ENCODE peak calls at places on chromosomes 12 and 14, in ten cellular contexts. One of them, this sample, is unnamed.

GRCh38 chr14:81165188-81165587 is 55.6 kb downstream of the GTF2A1 start:
- DNase-seq in PC-3: no peak
- DNase-seq in IMR-90: no peak
- DNase-seq in astrocyte: no peak
- DNase-seq in SK-N-SH: no peak
- DNase-seq in mammary epithelial cell: no peak
- DNase-seq in H9: no peak
- DNase-seq in GM23338: no peak
- DNase-seq in neural progenitor cell: no peak
- DNase-seq in GM12878: no peak
- DNase-seq in this sample: peak

GRCh38 chr14:76919811-76920571 is 93.8 kb downstream of the LRRC74A start:
- DNase-seq in IMR-90: peak
- DNase-seq in PC-3: peak
- DNase-seq in astrocyte: peak
- DNase-seq in GM12878: no peak
- DNase-seq in GM23338: peak
- DNase-seq in neural progenitor cell: no peak
- DNase-seq in H9: peak
- DNase-seq in mammary epithelial cell: peak
- DNase-seq in SK-N-SH: peak
- DNase-seq in this sample: peak

GRCh38 chr12:111028830-111029229 is 108.5 kb upstream of the MYL2 start:
- DNase-seq in mammary epithelial cell: no peak
- DNase-seq in PC-3: no peak
- DNase-seq in GM12878: no peak
- DNase-seq in SK-N-SH: no peak
- DNase-seq in astrocyte: no peak
- DNase-seq in neural progenitor cell: no peak
- DNase-seq in GM23338: peak
- DNase-seq in IMR-90: no peak
- DNase-seq in H9: no peak
- DNase-seq in this sample: no peak

GRCh38 chr14:32049361-32050103 is 27.6 kb upstream of the ARHGAP5 start:
- DNase-seq in GM23338: no peak
- DNase-seq in PC-3: peak
- DNase-seq in IMR-90: no peak
- DNase-seq in mammary epithelial cell: peak
- DNase-seq in SK-N-SH: no peak
- DNase-seq in astrocyte: peak
- DNase-seq in H9: no peak
- DNase-seq in neural progenitor cell: no peak
- DNase-seq in GM12878: no peak
- DNase-seq in this sample: no peak

GRCh38 chr12:15928345-15928744 is 17.2 kb downstream of the DERA start:
- DNase-seq in IMR-90: peak
- DNase-seq in H9: no peak
- DNase-seq in astrocyte: peak
- DNase-seq in PC-3: peak
- DNase-seq in neural progenitor cell: no peak
- DNase-seq in mammary epithelial cell: peak
- DNase-seq in SK-N-SH: no peak
- DNase-seq in GM12878: peak
- DNase-seq in GM23338: no peak
- DNase-seq in this sample: no peak

GRCh38 chr12:50249464-50250229 is 33.7 kb downstream of the LIMA1 start:
- DNase-seq in astrocyte: no peak
- DNase-seq in IMR-90: no peak
- DNase-seq in GM23338: peak
- DNase-seq in H9: no peak
- DNase-seq in neural progenitor cell: no peak
- DNase-seq in SK-N-SH: no peak
- DNase-seq in mammary epithelial cell: no peak
- DNase-seq in PC-3: peak
- DNase-seq in GM12878: no peak
- DNase-seq in this sample: no peak

GRCh38 chr14:81400852-81401251 is 728 bp upstream of the STON2 start:
- DNase-seq in mammary epithelial cell: peak
- DNase-seq in PC-3: peak
- DNase-seq in astrocyte: peak
- DNase-seq in IMR-90: peak
- DNase-seq in GM12878: no peak
- DNase-seq in neural progenitor cell: peak
- DNase-seq in SK-N-SH: no peak
- DNase-seq in GM23338: peak
- DNase-seq in H9: no peak
- DNase-seq in this sample: peak

GRCh38 chr12:116962197-116962596 is 51.4 kb downstream of the FBXW8 start:
- DNase-seq in neural progenitor cell: peak
- DNase-seq in astrocyte: no peak
- DNase-seq in GM12878: no peak
- DNase-seq in IMR-90: no peak
- DNase-seq in mammary epithelial cell: no peak
- DNase-seq in PC-3: no peak
- DNase-seq in GM23338: no peak
- DNase-seq in SK-N-SH: no peak
- DNase-seq in H9: no peak
- DNase-seq in this sample: no peak

GRCh38 chr14:20179218-20179617 is 11.5 kb upstream of the OR11G2 start:
- DNase-seq in mammary epithelial cell: no peak
- DNase-seq in H9: no peak
- DNase-seq in astrocyte: no peak
- DNase-seq in neural progenitor cell: no peak
- DNase-seq in GM23338: peak
- DNase-seq in SK-N-SH: no peak
- DNase-seq in GM12878: no peak
- DNase-seq in IMR-90: no peak
- DNase-seq in PC-3: no peak
- DNase-seq in this sample: no peak

GRCh38 chr14:24612186-24612585 is 2.7 kb upstream of the GZMH start:
- DNase-seq in H9: no peak
- DNase-seq in GM23338: no peak
- DNase-seq in GM12878: no peak
- DNase-seq in neural progenitor cell: no peak
- DNase-seq in IMR-90: no peak
- DNase-seq in mammary epithelial cell: peak
- DNase-seq in PC-3: no peak
- DNase-seq in astrocyte: no peak
- DNase-seq in SK-N-SH: no peak
- DNase-seq in this sample: no peak

GRCh38 chr12:51837286-51837685 is 11.2 kb downstream of the FIGNL2 start:
- DNase-seq in neural progenitor cell: peak
- DNase-seq in astrocyte: no peak
- DNase-seq in GM23338: no peak
- DNase-seq in H9: no peak
- DNase-seq in SK-N-SH: peak
- DNase-seq in PC-3: no peak
- DNase-seq in IMR-90: no peak
- DNase-seq in GM12878: no peak
- DNase-seq in mammary epithelial cell: no peak
- DNase-seq in this sample: no peak

GRCh38 chr12:104742551-104742961 is 215.5 kb downstream of the SLC41A2 start:
- DNase-seq in GM23338: no peak
- DNase-seq in GM12878: no peak
- DNase-seq in SK-N-SH: no peak
- DNase-seq in astrocyte: no peak
- DNase-seq in PC-3: no peak
- DNase-seq in H9: no peak
- DNase-seq in mammary epithelial cell: no peak
- DNase-seq in neural progenitor cell: peak
- DNase-seq in IMR-90: no peak
- DNase-seq in this sample: no peak

GRCh38 chr14:24317141-24317927 is 6.0 kb downstream of the LTB4R start:
- DNase-seq in SK-N-SH: no peak
- DNase-seq in H9: no peak
- DNase-seq in GM23338: no peak
- DNase-seq in IMR-90: no peak
- DNase-seq in astrocyte: peak
- DNase-seq in mammary epithelial cell: peak
- DNase-seq in GM12878: no peak
- DNase-seq in neural progenitor cell: no peak
- DNase-seq in PC-3: peak
- DNase-seq in this sample: no peak

GRCh38 chr12:57261385-57261784 is 10.4 kb upstream of the STAC3 start:
- DNase-seq in GM23338: peak
- DNase-seq in mammary epithelial cell: no peak
- DNase-seq in SK-N-SH: no peak
- DNase-seq in GM12878: no peak
- DNase-seq in astrocyte: no peak
- DNase-seq in neural progenitor cell: peak
- DNase-seq in IMR-90: no peak
- DNase-seq in PC-3: no peak
- DNase-seq in H9: no peak
- DNase-seq in this sample: no peak

GRCh38 chr12:2834581-2835491 is at the start of gene NRIP2:
- DNase-seq in astrocyte: peak
- DNase-seq in IMR-90: peak
- DNase-seq in GM23338: peak
- DNase-seq in GM12878: no peak
- DNase-seq in SK-N-SH: peak
- DNase-seq in H9: no peak
- DNase-seq in neural progenitor cell: peak
- DNase-seq in PC-3: no peak
- DNase-seq in mammary epithelial cell: no peak
- DNase-seq in this sample: peak

GRCh38 chr12:4383304-4383865 is 3.9 kb upstream of the FGF23 start:
- DNase-seq in H9: peak
- DNase-seq in neural progenitor cell: peak
- DNase-seq in mammary epithelial cell: no peak
- DNase-seq in PC-3: no peak
- DNase-seq in GM12878: no peak
- DNase-seq in astrocyte: no peak
- DNase-seq in IMR-90: no peak
- DNase-seq in GM23338: peak
- DNase-seq in SK-N-SH: peak
- DNase-seq in this sample: peak

GRCh38 chr12:69583203-69583602 is 2.1 kb upstream of the CCT2 start:
- DNase-seq in IMR-90: no peak
- DNase-seq in PC-3: peak
- DNase-seq in GM23338: peak
- DNase-seq in H9: peak
- DNase-seq in GM12878: no peak
- DNase-seq in neural progenitor cell: peak
- DNase-seq in astrocyte: no peak
- DNase-seq in SK-N-SH: no peak
- DNase-seq in mammary epithelial cell: no peak
- DNase-seq in this sample: peak

GRCh38 chr12:104219361-104219892 is 3.8 kb downstream of the TXNRD1 start:
- DNase-seq in astrocyte: peak
- DNase-seq in SK-N-SH: peak
- DNase-seq in neural progenitor cell: no peak
- DNase-seq in mammary epithelial cell: peak
- DNase-seq in GM23338: no peak
- DNase-seq in GM12878: no peak
- DNase-seq in IMR-90: peak
- DNase-seq in PC-3: peak
- DNase-seq in H9: no peak
- DNase-seq in this sample: peak

GRCh38 chr12:105419606-105420005 is 89.1 kb downstream of the C12orf75 start:
- DNase-seq in IMR-90: no peak
- DNase-seq in neural progenitor cell: no peak
- DNase-seq in PC-3: no peak
- DNase-seq in GM23338: no peak
- DNase-seq in H9: no peak
- DNase-seq in astrocyte: no peak
- DNase-seq in SK-N-SH: no peak
- DNase-seq in mammary epithelial cell: no peak
- DNase-seq in GM12878: no peak
- DNase-seq in this sample: no peak

GRCh38 chr14:53430870-53431269 is 277.7 kb upstream of the DDHD1 start:
- DNase-seq in astrocyte: peak
- DNase-seq in SK-N-SH: no peak
- DNase-seq in GM23338: no peak
- DNase-seq in mammary epithelial cell: no peak
- DNase-seq in PC-3: peak
- DNase-seq in neural progenitor cell: no peak
- DNase-seq in IMR-90: peak
- DNase-seq in GM12878: no peak
- DNase-seq in H9: no peak
- DNase-seq in this sample: no peak

GRCh38 chr12:111816065-111816615 is 25.9 kb upstream of the MAPKAPK5 start:
- DNase-seq in neural progenitor cell: no peak
- DNase-seq in PC-3: no peak
- DNase-seq in mammary epithelial cell: no peak
- DNase-seq in GM23338: no peak
- DNase-seq in GM12878: no peak
- DNase-seq in IMR-90: no peak
- DNase-seq in astrocyte: no peak
- DNase-seq in SK-N-SH: no peak
- DNase-seq in H9: no peak
- DNase-seq in this sample: peak

GRCh38 chr14:57970594-57970993 is 104.7 kb upstream of the SLC35F4 start:
- DNase-seq in H9: no peak
- DNase-seq in mammary epithelial cell: no peak
- DNase-seq in PC-3: no peak
- DNase-seq in astrocyte: no peak
- DNase-seq in neural progenitor cell: no peak
- DNase-seq in IMR-90: no peak
- DNase-seq in GM12878: no peak
- DNase-seq in GM23338: no peak
- DNase-seq in SK-N-SH: no peak
- DNase-seq in this sample: no peak
- H3K27ac ChIP-seq in H9: no peak
- H3K27ac ChIP-seq in mammary epithelial cell: no peak
- H3K27ac ChIP-seq in PC-3: no peak
- H3K27ac ChIP-seq in astrocyte: no peak
- H3K27ac ChIP-seq in neural progenitor cell: no peak
- H3K27ac ChIP-seq in IMR-90: no peak
- H3K27ac ChIP-seq in GM12878: no peak
- H3K27ac ChIP-seq in GM23338: no peak
- H3K27ac ChIP-seq in SK-N-SH: no peak
- H3K27ac ChIP-seq in this sample: no peak

GRCh38 chr14:97218336-97218712 is 421.1 kb downstream of the VRK1 start:
- DNase-seq in SK-N-SH: no peak
- DNase-seq in GM12878: no peak
- DNase-seq in astrocyte: no peak
- DNase-seq in neural progenitor cell: peak
- DNase-seq in mammary epithelial cell: no peak
- DNase-seq in PC-3: no peak
- DNase-seq in IMR-90: no peak
- DNase-seq in H9: peak
- DNase-seq in GM23338: peak
- DNase-seq in this sample: no peak
- H3K4me2 ChIP-seq in SK-N-SH: peak
- H3K4me2 ChIP-seq in GM12878: no peak
- H3K4me2 ChIP-seq in astrocyte: peak
- H3K4me2 ChIP-seq in neural progenitor cell: peak
- H3K4me2 ChIP-seq in mammary epithelial cell: no peak
- H3K4me2 ChIP-seq in PC-3: no peak
- H3K4me2 ChIP-seq in IMR-90: no peak
- H3K4me2 ChIP-seq in H9: peak
- H3K4me2 ChIP-seq in GM23338: peak
- H3K4me2 ChIP-seq in this sample: peak

GRCh38 chr12:66915312-66915904 is 236.5 kb upstream of the GRIP1 start:
- DNase-seq in astrocyte: no peak
- DNase-seq in neural progenitor cell: peak
- DNase-seq in H9: no peak
- DNase-seq in mammary epithelial cell: no peak
- DNase-seq in GM12878: no peak
- DNase-seq in IMR-90: no peak
- DNase-seq in SK-N-SH: no peak
- DNase-seq in GM23338: no peak
- DNase-seq in PC-3: no peak
- DNase-seq in this sample: no peak
- H2AFZ ChIP-seq in astrocyte: no peak
- H2AFZ ChIP-seq in neural progenitor cell: no peak
- H2AFZ ChIP-seq in H9: no peak
- H2AFZ ChIP-seq in mammary epithelial cell: peak
- H2AFZ ChIP-seq in GM12878: no peak
- H2AFZ ChIP-seq in IMR-90: no peak
- H2AFZ ChIP-seq in SK-N-SH: no peak
- H2AFZ ChIP-seq in GM23338: no peak
- H2AFZ ChIP-seq in PC-3: no peak
- H2AFZ ChIP-seq in this sample: no peak

GRCh38 chr12:46779879-46780278 is 45.9 kb downstream of the SLC38A4 start:
- DNase-seq in IMR-90: no peak
- DNase-seq in mammary epithelial cell: no peak
- DNase-seq in neural progenitor cell: no peak
- DNase-seq in GM12878: no peak
- DNase-seq in H9: no peak
- DNase-seq in GM23338: no peak
- DNase-seq in SK-N-SH: no peak
- DNase-seq in astrocyte: no peak
- DNase-seq in PC-3: no peak
- DNase-seq in this sample: no peak
- H3K27ac ChIP-seq in IMR-90: no peak
- H3K27ac ChIP-seq in mammary epithelial cell: no peak
- H3K27ac ChIP-seq in neural progenitor cell: no peak
- H3K27ac ChIP-seq in GM12878: no peak
- H3K27ac ChIP-seq in H9: no peak
- H3K27ac ChIP-seq in GM23338: no peak
- H3K27ac ChIP-seq in SK-N-SH: no peak
- H3K27ac ChIP-seq in astrocyte: no peak
- H3K27ac ChIP-seq in PC-3: no peak
- H3K27ac ChIP-seq in this sample: no peak